ENCODE peak calls at places on chromosomes 13 and 19, in four cellular contexts. One of them, this sample, is unnamed.

GRCh38 chr19:52307275-52307674 is 10.3 kb downstream of the ZNF480 start:
- DNase-seq in PC-9: no peak
- DNase-seq in Calu3: no peak
- DNase-seq in left ventricle myocardium inferior: no peak
- DNase-seq in this sample: no peak

GRCh38 chr13:47675871-47676270 is 325.2 kb downstream of the SUCLA2 start:
- DNase-seq in PC-9: no peak
- DNase-seq in Calu3: no peak
- DNase-seq in left ventricle myocardium inferior: no peak
- DNase-seq in this sample: no peak

GRCh38 chr13:95191821-95192220 is 109.4 kb downstream of the ABCC4 start:
- DNase-seq in PC-9: peak; percentile 78
- DNase-seq in Calu3: peak; percentile 67
- DNase-seq in left ventricle myocardium inferior: peak; percentile 71
- DNase-seq in this sample: peak; percentile 83

GRCh38 chr13:98571955-98572662 is 4.8 kb downstream of the STK24 start:
- DNase-seq in PC-9: peak; percentile 44
- DNase-seq in Calu3: peak; percentile 6
- DNase-seq in left ventricle myocardium inferior: no peak
- DNase-seq in this sample: no peak

GRCh38 chr19:56547535-56547934 is 8.8 kb downstream of the ZFP28 start:
- DNase-seq in PC-9: no peak
- DNase-seq in Calu3: no peak
- DNase-seq in left ventricle myocardium inferior: no peak
- DNase-seq in this sample: no peak

GRCh38 chr13:51862965-51863364 is 1.2 kb downstream of the CCDC70 start:
- DNase-seq in PC-9: no peak
- DNase-seq in Calu3: no peak
- DNase-seq in left ventricle myocardium inferior: no peak
- DNase-seq in this sample: no peak

GRCh38 chr13:40181203-40181845 is 485.1 kb downstream of the FOXO1 start:
- DNase-seq in PC-9: no peak
- DNase-seq in Calu3: no peak
- DNase-seq in left ventricle myocardium inferior: no peak
- DNase-seq in this sample: no peak

GRCh38 chr13:51311957-51312520 is 27.5 kb upstream of the SERPINE3 start:
- DNase-seq in PC-9: no peak
- DNase-seq in Calu3: no peak
- DNase-seq in left ventricle myocardium inferior: no peak
- DNase-seq in this sample: no peak

This sample was measured in lower lobe of right lung.